ENCODE peak calls at places on chromosomes 11 and 22, in six cellular contexts. R is upper lobe of right lung, A is CD14-positive monocyte, U is non-pigmented ciliary epithelial cell, H is astrocyte, I is nucleus accumbens. X is an unnamed sample.

GRCh38 chr11:134233729-134234179 is 9.3 kb downstream of the VPS26B start:
- DNase-seq in A (no peak), H (no peak), U (no peak), I (no peak), R (no peak), X (no peak)

GRCh38 chr11:128859563-128860441 is 7.3 kb downstream of the KCNJ1 start:
- DNase-seq in I (peak; percentile 22), H (peak; percentile 18), U (no peak), A (peak; percentile 66), R (peak; percentile 91), X (peak; percentile 86)

GRCh38 chr11:118406599-118407166 is 5.3 kb downstream of the ATP5MG start:
- DNase-seq in R (no peak), U (peak; percentile 24), A (no peak), I (no peak), H (peak; percentile 8), X (no peak)

GRCh38 chr11:8963569-8964323 is 496 bp downstream of the TMEM9B start:
- DNase-seq in U (no peak), A (peak; percentile 70), R (peak; percentile 94), H (peak; percentile 44), I (peak; percentile 80), X (peak; percentile 92)

GRCh38 chr11:69040581-69041260 is 8.0 kb upstream of the TPCN2 start:
- DNase-seq in A (no peak), H (peak; percentile 89), U (peak; percentile 38), R (no peak), I (no peak), X (no peak)

GRCh38 chr11:64248578-64248977 is 1.8 kb upstream of the PPP1R14B start:
- DNase-seq in A (no peak), R (no peak), U (no peak), I (no peak), H (no peak), X (no peak)

GRCh38 chr11:115544422-115544821 is 40.2 kb upstream of the CADM1 start:
- DNase-seq in R (no peak), A (no peak), U (no peak), I (no peak), H (no peak), X (no peak)

GRCh38 chr11:3803726-3804510 is 4.4 kb upstream of the PGAP2 start:
- DNase-seq in R (peak; percentile 21), A (no peak), I (no peak), H (peak; percentile 36), U (no peak), X (no peak)

GRCh38 chr11:69443968-69444364 is 37.5 kb upstream of the LINC01488 start:
- DNase-seq in U (no peak), H (no peak), I (no peak), R (no peak), A (no peak), X (no peak)

GRCh38 chr22:31082606-31083376 is 1.7 kb downstream of the SMTN start:
- DNase-seq in A (peak; percentile 48), H (no peak), U (no peak), R (no peak), I (no peak), X (no peak)

GRCh38 chr11:19919050-19919561 is 206.5 kb downstream of the NAV2 start:
- DNase-seq in R (peak; percentile 80), U (peak; percentile 91), I (no peak), H (peak; percentile 100), A (no peak), X (peak; percentile 80)

GRCh38 chr22:46674906-46675305 is 54.7 kb downstream of the GRAMD4 start:
- DNase-seq in I (no peak), A (no peak), U (no peak), R (no peak), H (no peak), X (no peak)

GRCh38 chr22:22798716-22799115 is 88.9 kb upstream of the IGLL5 start:
- DNase-seq in R (no peak), A (no peak), H (no peak), I (no peak), U (no peak), X (no peak)